ENCODE peak calls at places on chromosomes 11 and 22, in eight cellular contexts. O, I, D, E, M, K, L and T are unnamed samples.

GRCh38 chr11:12270215-12270797 is 107.1 kb upstream of the PARVA start:
- DNase-seq in O (no peak), I (no peak), D (no peak), E (no peak), M (no peak), K (no peak), L (no peak), T (no peak)

GRCh38 chr11:42085736-42086135 is 626.3 kb upstream of the LRRC4C start:
- DNase-seq in O (no peak), I (no peak), D (no peak), E (no peak), M (no peak), K (no peak), L (no peak), T (no peak)

GRCh38 chr11:58926695-58927094 is 12.6 kb upstream of the GLYATL1 start:
- DNase-seq in O (no peak), I (peak; percentile 15), D (no peak), E (no peak), M (no peak), K (no peak), L (no peak), T (no peak)

GRCh38 chr22:39381930-39382329 is 17.6 kb upstream of the TAB1 start:
- DNase-seq in O (no peak), I (no peak), D (no peak), E (no peak), M (no peak), K (no peak), L (no peak), T (no peak)

GRCh38 chr22:22772883-22773282 is 114.7 kb upstream of the IGLL5 start:
- DNase-seq in O (no peak), I (no peak), D (no peak), E (no peak), M (no peak), K (peak; percentile 49), L (no peak), T (no peak)

GRCh38 chr11:133894956-133895549 is 49.7 kb upstream of the SPATA19 start:
- DNase-seq in O (no peak), I (no peak), D (no peak), E (no peak), M (peak; percentile 15), K (peak; percentile 46), L (peak; percentile 54), T (no peak)

GRCh38 chr11:25838918-25839611 is 492.9 kb upstream of the ANO3 start:
- DNase-seq in O (no peak), I (no peak), D (no peak), E (no peak), M (no peak), K (no peak), L (no peak), T (no peak)

GRCh38 chr22:24101966-24102365 is 79.3 kb upstream of the SUSD2 start:
- DNase-seq in O (peak; percentile 22), I (no peak), D (peak; percentile 20), E (peak; percentile 6), M (no peak), K (peak; percentile 69), L (no peak), T (no peak)

GRCh38 chr11:132943325-132943736 is 589.0 kb downstream of the OPCML start:
- DNase-seq in O (no peak), I (no peak), D (no peak), E (no peak), M (no peak), K (no peak), L (no peak), T (no peak)

GRCh38 chr11:65310756-65311155 is 3.9 kb upstream of the CDC42EP2 start:
- DNase-seq in O (no peak), I (no peak), D (no peak), E (no peak), M (no peak), K (no peak), L (no peak), T (peak; percentile 27)

GRCh38 chr11:47004595-47005033 is 68.1 kb downstream of the CSTPP1 start:
- DNase-seq in O (peak; percentile 60), I (peak; percentile 94), D (peak; percentile 53), E (peak; percentile 68), M (peak; percentile 81), K (peak; percentile 74), L (no peak), T (peak; percentile 60)

GRCh38 chr11:122187373-122188165 is 71.6 kb upstream of the BLID start:
- DNase-seq in O (no peak), I (no peak), D (no peak), E (no peak), M (no peak), K (no peak), L (no peak), T (no peak)

GRCh38 chr11:122183933-122184332 is 67.9 kb upstream of the BLID start:
- DNase-seq in O (no peak), I (no peak), D (no peak), E (no peak), M (no peak), K (no peak), L (no peak), T (no peak)

GRCh38 chr11:122181893-122182292 is 65.9 kb upstream of the BLID start:
- DNase-seq in O (no peak), I (no peak), D (no peak), E (no peak), M (no peak), K (no peak), L (no peak), T (no peak)

GRCh38 chr11:122189259-122189658 is 73.2 kb upstream of the BLID start:
- DNase-seq in O (no peak), I (peak; percentile 85), D (no peak), E (no peak), M (no peak), K (no peak), L (no peak), T (no peak)

DNA sequence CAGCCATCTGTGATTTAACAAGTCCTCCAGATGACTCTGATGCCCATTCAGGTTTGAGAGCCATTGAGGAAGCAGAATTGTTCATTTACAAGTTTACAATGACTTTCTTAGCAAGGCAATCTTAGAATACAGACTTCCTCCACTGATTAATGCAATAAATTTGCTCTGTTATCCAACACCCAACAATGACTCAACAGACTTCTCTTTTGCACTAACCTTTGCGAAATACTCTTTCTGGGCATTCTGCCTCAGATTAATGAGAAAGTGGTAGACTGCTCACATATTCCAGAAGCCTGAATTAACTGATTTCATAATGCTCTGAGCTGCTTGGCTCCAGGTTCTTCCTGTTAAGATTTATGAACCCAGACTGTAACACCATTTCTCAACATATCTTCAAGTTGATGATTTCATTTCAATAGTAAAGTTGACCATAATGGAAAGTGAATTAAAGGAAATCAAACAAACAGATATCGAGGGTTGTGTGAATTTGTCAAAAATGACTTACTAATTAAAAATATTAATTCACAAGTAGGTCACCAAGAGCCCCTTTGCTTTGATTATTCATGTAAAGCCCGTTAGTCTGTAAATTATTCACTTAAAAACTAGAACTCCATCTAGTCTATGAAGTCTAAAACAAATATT is 70.5 kb upstream of the BLID start:
- DNase-seq in O (no peak), I (peak; percentile 86), D (no peak), E (no peak), M (no peak), K (no peak), L (no peak), T (no peak)
- H3K27ac ChIP-seq in O (peak overlapping the region; percentile 54), I (no peak overlapping the region), D (no peak overlapping the region), E (no peak overlapping the region), M (peak overlapping the region; percentile 2), K (peak overlapping the region; percentile 49), L (no peak overlapping the region), T (peak overlapping the region; percentile 34)

GRCh38 chr22:46757104-46757503 is 5.3 kb upstream of the TBC1D22A start:
- DNase-seq in O (no peak), I (no peak), D (no peak), E (peak; percentile 17), M (no peak), K (no peak), L (no peak), T (no peak)

GRCh38 chr22:46758867-46759290 is 3.6 kb upstream of the TBC1D22A start:
- DNase-seq in O (no peak), I (peak; percentile 32), D (peak; percentile 53), E (peak; percentile 43), M (peak; percentile 76), K (no peak), L (peak; percentile 71), T (peak; percentile 11)

GRCh38 chr22:46761017-46761416 is 1.4 kb upstream of the TBC1D22A start:
- DNase-seq in O (no peak), I (no peak), D (peak; percentile 12), E (peak; percentile 7), M (no peak), K (no peak), L (no peak), T (no peak)

GRCh38 chr22:46756097-46756496 is 6.4 kb upstream of the TBC1D22A start:
- DNase-seq in O (no peak), I (no peak), D (no peak), E (peak; percentile 5), M (no peak), K (no peak), L (no peak), T (no peak)

DNA sequence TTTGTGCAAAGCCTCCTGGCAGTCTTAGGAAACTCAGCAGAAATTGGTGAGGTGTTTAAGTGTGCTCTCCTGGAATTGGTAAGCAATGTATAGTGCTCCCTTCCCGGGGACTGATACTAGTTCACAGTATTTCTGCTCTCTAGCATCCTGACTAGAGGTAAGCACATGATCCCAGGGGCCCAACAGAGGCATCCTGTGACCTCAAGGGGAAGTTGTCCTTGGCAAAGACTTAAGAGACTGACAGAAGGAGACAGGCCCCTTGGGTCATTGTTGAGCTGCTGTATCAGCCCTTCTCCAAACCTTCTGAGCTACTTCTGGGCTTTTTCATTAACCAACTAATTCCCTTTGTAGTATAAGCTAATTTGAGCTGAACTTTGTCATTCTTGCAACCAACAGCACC is 4.4 kb upstream of the TBC1D22A start:
- DNase-seq in O (no peak), I (no peak), D (peak; percentile 35), E (no peak), M (no peak), K (no peak), L (no peak), T (no peak)
- TF ChIP-seq CTCF in O (no peak), I (no peak), D (no peak), E (no peak), M (no peak), K (no peak), L (no peak), T (no peak)

GRCh38 chr11:63710476-63711217 is 29.3 kb downstream of the RTN3 start:
- DNase-seq in O (no peak), I (peak; percentile 7), D (no peak), E (no peak), M (no peak), K (no peak), L (peak; percentile 38), T (no peak)
- H3K27ac ChIP-seq in O (peak overlapping the region; percentile 37), I (no peak overlapping the region), D (no peak overlapping the region), E (no peak overlapping the region), M (no peak overlapping the region), K (peak overlapping the region; percentile 37), L (no peak overlapping the region), T (peak overlapping the region; percentile 7)

DNA sequence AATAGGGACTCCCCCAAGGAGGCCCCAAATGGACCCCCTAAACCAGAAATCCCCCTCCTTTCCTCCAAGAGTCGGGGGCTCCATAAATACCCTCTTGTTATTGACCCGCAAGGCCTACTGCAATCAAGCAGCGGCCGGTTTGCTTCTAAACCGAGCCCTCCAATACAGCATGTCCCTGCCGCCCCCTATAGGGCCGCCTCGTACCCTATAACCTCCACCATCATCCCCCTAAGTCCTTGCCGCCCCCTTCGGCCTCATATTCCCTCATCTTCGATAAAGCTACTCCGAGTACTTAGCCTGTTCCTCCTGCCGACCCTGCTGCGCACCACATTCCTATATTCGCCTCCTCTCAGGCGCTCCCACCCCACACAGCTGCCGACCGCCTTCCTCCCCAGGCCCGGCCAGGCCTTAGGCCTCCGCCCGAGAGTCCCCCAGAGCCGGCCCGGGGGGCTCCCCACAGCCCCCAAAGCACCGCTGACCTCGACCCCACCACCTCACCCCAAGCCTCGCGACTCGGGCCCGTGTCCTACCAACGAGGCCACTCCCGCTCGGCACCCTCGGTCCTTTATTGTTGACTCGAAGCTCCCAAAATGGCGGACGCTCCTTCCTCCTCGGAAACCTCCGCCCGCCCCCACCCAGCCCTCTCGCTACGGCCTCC is 478 bp downstream of the DDX6 start:
- DNase-seq in O (peak; percentile 78), I (no peak), D (peak; percentile 65), E (peak; percentile 72), M (peak; percentile 43), K (peak; percentile 88), L (peak; percentile 76), T (peak; percentile 68)
- TF ChIP-seq CTCF in O (peak; percentile 34), I (peak; percentile 60), D (peak; percentile 45), E (peak; percentile 39), M (peak; percentile 37), K (peak; percentile 18), L (peak; percentile 60), T (peak; percentile 26)